ENCODE peak calls at places on chromosomes 13 and 19, in five cellular contexts. J is right cardiac atrium, C is pancreas, P is thoracic aorta, Z is psoas muscle. T is an unnamed sample.

GRCh38 chr13:66532146-66532545 is 698.0 kb downstream of the PCDH9 start:
- DNase-seq in P (no peak), C (no peak), Z (no peak), J (no peak), T (no peak)

GRCh38 chr13:47170971-47171370 is 274.1 kb upstream of the HTR2A start:
- DNase-seq in P (no peak), C (no peak), Z (no peak), J (no peak), T (no peak)

GRCh38 chr19:47446534-47447469 is 24.9 kb downstream of the SLC8A2 start:
- DNase-seq in Z (no peak), P (no peak), C (no peak), J (no peak), T (peak)

GRCh38 chr13:33937373-33938087 is 119.6 kb downstream of the RFC3 start:
- DNase-seq in Z (no peak), C (no peak), J (no peak), P (no peak), T (no peak)

GRCh38 chr19:7471696-7472620 is 16.9 kb downstream of the PEX11G start:
- DNase-seq in J (no peak), C (no peak), Z (no peak), P (no peak), T (no peak)

GRCh38 chr19:38737297-38737865 is 6.9 kb downstream of the CAPN12 start:
- DNase-seq in Z (no peak), J (no peak), P (no peak), C (peak), T (no peak)

GRCh38 chr13:51453959-51454703 is 1.3 kb upstream of the INTS6 start:
- DNase-seq in P (no peak), J (no peak), Z (no peak), C (peak), T (no peak)

GRCh38 chr13:82356667-82357066 is 1525.6 kb downstream of the SLITRK1 start:
- DNase-seq in P (no peak), Z (no peak), C (no peak), J (no peak), T (no peak)

GRCh38 chr13:104980571-104980970 is 1554.9 kb downstream of the EFNB2 start:
- DNase-seq in P (no peak), C (no peak), Z (no peak), J (no peak), T (no peak)

GRCh38 chr19:6723108-6723618 is 2.7 kb upstream of the C3 start:
- DNase-seq in Z (peak), J (peak), C (peak), P (no peak), T (peak)

GRCh38 chr19:18655173-18655844 is 18.5 kb downstream of the KLHL26 start:
- DNase-seq in Z (no peak), J (no peak), P (no peak), C (no peak), T (no peak)

GRCh38 chr19:41221514-41222205 is 2.6 kb downstream of the AXL start:
- DNase-seq in P (no peak), C (no peak), Z (no peak), J (no peak), T (no peak)

GRCh38 chr13:23751195-23751594 is 138.0 kb downstream of the MIPEP start:
- DNase-seq in C (no peak), J (no peak), P (no peak), Z (no peak), T (no peak)

GRCh38 chr13:77391475-77391874 is 64.6 kb upstream of the MYCBP2 start:
- DNase-seq in P (no peak), J (no peak), C (no peak), Z (no peak), T (no peak)

GRCh38 chr19:38441660-38442348 is 8.3 kb downstream of the RYR1 start:
- DNase-seq in Z (no peak), P (no peak), J (no peak), C (no peak), T (no peak)

GRCh38 chr19:18742838-18743237 is 48.3 kb downstream of the COMP start:
- DNase-seq in J (no peak), C (no peak), Z (no peak), P (no peak), T (no peak)

GRCh38 chr13:39406688-39407087 is 196.3 kb downstream of the LHFPL6 start:
- DNase-seq in J (no peak), P (no peak), Z (no peak), C (no peak), T (no peak)

GRCh38 chr19:14383898-14384669 is 2.8 kb downstream of the ADGRE5 start:
- DNase-seq in Z (no peak), P (no peak), J (peak), C (peak), T (peak)

GRCh38 chr19:55101261-55101660 is 16.2 kb downstream of the PPP1R12C start:
- DNase-seq in C (no peak), Z (no peak), P (no peak), J (no peak), T (no peak)

GRCh38 chr13:98327326-98328314 is 150.6 kb upstream of the RNF113B start:
- DNase-seq in P (no peak), J (no peak), Z (no peak), C (no peak), T (no peak)

GRCh38 chr13:98325724-98326123 is 148.7 kb upstream of the RNF113B start:
- DNase-seq in P (no peak), C (no peak), Z (no peak), J (no peak), T (no peak)

GRCh38 chr13:98326274-98326673 is 149.2 kb upstream of the RNF113B start:
- DNase-seq in C (no peak), J (no peak), P (no peak), Z (no peak), T (no peak)

GRCh38 chr13:98332222-98332621 is 155.2 kb upstream of the RNF113B start:
- DNase-seq in P (no peak), C (no peak), Z (no peak), J (no peak), T (no peak)

GRCh38 chr13:98328511-98328910 is 151.4 kb upstream of the RNF113B start:
- DNase-seq in Z (no peak), J (no peak), C (no peak), P (no peak), T (no peak)
- H3K4me3 ChIP-seq in Z (no peak), J (no peak), C (no peak), P (no peak), T (no peak)

DNA sequence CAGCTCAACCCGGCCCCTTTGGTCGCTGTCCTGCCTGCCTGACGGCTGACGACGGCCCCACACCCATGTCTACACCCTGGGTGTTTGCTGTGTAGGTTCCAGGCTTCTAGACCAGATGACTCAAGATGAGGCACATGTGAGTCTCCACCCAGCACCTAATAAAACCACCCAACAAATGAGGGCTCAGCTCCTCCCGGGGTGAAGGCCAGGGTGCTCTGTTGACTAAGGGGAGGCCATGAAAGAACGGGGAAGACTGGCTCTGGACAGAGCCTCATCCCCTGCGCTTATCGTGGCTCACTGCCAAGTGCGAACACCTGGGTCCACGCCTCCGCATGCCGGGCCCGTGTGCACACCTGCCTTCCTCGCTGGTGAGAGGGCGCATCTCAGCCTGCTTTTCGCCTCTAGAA is 39.6 kb downstream of the COL4A2 start:
- DNase-seq in C (no peak), J (no peak), P (no peak), Z (no peak), T (no peak)
- H3K27ac ChIP-seq in C (no peak), J (no peak), P (peak), Z (no peak), T (peak)

DNA sequence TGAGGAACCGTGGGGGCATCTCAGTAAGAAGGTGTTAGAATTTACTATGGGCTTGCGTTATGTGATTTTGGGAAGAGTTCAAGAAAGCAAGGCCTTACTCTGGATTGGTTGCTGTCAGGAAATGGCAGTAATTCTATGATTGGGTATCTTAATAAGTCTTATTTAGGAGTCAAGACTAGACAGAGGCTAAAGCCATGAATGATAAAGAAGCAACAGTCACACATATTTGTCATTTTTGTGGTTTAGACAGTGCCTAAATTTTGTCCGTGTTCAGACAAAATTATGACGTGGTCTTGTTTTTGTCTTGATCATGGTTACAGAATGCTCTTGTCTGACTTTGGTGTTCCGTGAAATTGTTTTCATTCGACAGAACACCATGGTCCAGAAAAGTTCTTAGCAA is 886 bp upstream of the SLC46A3 start:
- DNase-seq in Z (no peak), J (no peak), P (no peak), C (no peak), T (no peak)
- H3K4me3 ChIP-seq in Z (peak), J (no peak), P (peak), C (no peak), T (no peak)

GRCh38 chr13:88739192-88739591 is 1068.0 kb downstream of the SLITRK5 start:
- DNase-seq in J (no peak), P (no peak), C (no peak), Z (no peak), T (no peak)

GRCh38 chr13:88744289-88744688 is 1073.1 kb downstream of the SLITRK5 start:
- DNase-seq in C (no peak), Z (no peak), J (no peak), P (no peak), T (no peak)

GRCh38 chr13:88745013-88745412 is 1073.8 kb downstream of the SLITRK5 start:
- DNase-seq in J (no peak), Z (no peak), P (no peak), C (no peak), T (no peak)
- H3K27ac ChIP-seq in J (no peak), Z (no peak), P (no peak), C (no peak), T (no peak)

GRCh38 chr13:108917581-108917980 is 288.2 kb downstream of the MYO16 start:
- DNase-seq in P (no peak), J (no peak), Z (no peak), C (no peak), T (no peak)

GRCh38 chr13:108919036-108919907 is 289.9 kb downstream of the MYO16 start:
- DNase-seq in Z (no peak), C (no peak), J (no peak), P (no peak), T (peak)

GRCh38 chr13:108915634-108916497 is 286.5 kb downstream of the MYO16 start:
- DNase-seq in P (peak), C (peak), Z (peak), J (peak), T (peak)

GRCh38 chr13:108911807-108912206 is 282.4 kb downstream of the MYO16 start:
- DNase-seq in C (no peak), Z (no peak), P (no peak), J (no peak), T (no peak)

DNA sequence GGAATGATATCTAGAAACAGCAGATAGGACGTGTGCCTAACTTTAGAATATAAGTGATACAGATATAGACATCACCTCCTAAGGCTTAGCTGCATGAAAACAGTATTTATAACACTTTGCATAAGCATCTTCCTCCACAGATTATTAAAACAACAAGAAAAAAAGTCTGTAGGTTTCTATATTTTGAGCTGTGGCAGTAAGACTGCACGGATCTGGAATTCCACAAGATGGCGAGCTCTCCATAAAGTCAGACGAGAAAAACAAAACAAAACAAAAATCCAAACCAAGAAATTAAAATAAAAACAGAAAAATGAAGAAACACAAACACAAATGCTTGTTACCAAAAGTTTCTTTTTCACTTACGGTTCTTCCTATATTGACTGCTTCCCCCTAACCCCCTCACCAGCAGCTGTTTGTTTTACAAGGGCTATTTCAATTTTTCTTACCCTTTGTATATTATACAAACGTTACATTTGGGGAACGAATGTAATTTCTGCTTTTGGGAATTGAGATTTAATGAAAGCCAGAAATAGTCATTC is 285.8 kb downstream of the MYO16 start:
- DNase-seq in P (no peak), J (no peak), C (no peak), Z (no peak), T (no peak)
- H3K4me3 ChIP-seq in P (peak), J (peak), C (no peak), Z (peak), T (no peak)

GRCh38 chr19:3949997-3950859 is 17.4 kb downstream of the NMRK2 start:
- DNase-seq in C (no peak), J (peak), P (no peak), Z (no peak), T (no peak)
- H3K27ac ChIP-seq in C (no peak), J (peak), P (peak), Z (peak), T (no peak)

GRCh38 chr19:50673118-50673517 is 23.9 kb downstream of the C19orf81 start:
- DNase-seq in Z (no peak), P (no peak), J (no peak), C (no peak), T (no peak)
- H3K4me3 ChIP-seq in Z (no peak), P (no peak), J (no peak), C (no peak), T (no peak)

GRCh38 chr19:28465317-28466086 is 747.4 kb downstream of the UQCRFS1 start:
- DNase-seq in P (no peak), C (no peak), Z (no peak), J (no peak), T (no peak)
- H3K27ac ChIP-seq in P (no peak), C (no peak), Z (no peak), J (no peak), T (no peak)

GRCh38 chr19:1905863-1906375 is 720 bp downstream of the ADAT3 start:
- DNase-seq in Z (no peak), C (no peak), P (no peak), J (no peak), T (no peak)

GRCh38 chr19:1906985-1907562 is 1.9 kb downstream of the ADAT3 start:
- DNase-seq in P (no peak), C (no peak), J (no peak), Z (no peak), T (no peak)

GRCh38 chr19:1908364-1908678 is 3.1 kb downstream of the ADAT3 start:
- DNase-seq in Z (no peak), P (no peak), J (no peak), C (no peak), T (no peak)

GRCh38 chr19:1910169-1910568 is 5.0 kb downstream of the ADAT3 start:
- DNase-seq in Z (no peak), C (no peak), J (no peak), P (no peak), T (no peak)

DNA sequence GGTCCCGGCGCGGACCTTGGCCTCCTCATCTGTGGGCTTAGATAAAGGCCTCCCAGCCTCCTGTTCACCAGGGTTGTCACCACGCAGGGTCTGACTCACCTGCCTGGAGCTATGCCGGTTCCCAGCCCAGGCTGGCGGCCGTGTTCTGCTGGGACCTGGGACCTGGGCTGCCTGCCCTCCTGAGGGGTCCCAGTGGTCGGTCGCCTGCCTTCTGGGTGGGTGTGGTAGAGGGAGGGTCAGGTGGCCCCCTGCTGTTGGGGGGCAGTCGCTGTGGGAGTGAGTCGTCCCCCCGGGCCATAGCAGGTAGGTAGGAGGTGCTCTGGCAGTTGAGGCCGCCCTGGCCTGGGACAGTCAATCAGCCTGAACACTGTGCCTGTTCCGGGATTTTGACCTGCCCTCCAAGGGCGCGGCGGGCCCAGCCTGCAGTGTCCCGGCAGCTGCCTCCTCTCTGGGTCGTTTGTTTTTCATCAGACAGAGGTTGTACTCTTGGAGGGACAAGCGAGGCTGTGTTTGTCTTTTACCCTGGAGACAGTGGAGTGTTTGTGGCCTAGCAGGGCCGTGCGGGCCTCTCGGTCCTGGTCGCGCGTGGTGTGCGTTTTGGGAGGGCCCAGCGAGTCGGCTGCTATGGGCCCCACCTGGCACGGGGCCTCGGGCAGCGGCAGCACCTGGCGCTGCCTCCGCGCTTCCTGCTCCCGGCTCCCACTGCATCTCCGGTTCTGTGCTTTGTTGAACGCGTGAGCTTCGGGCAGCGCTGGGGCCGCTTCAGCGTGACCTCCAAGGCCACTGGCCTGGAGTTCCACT is 2.6 kb downstream of the ADAT3 start:
- DNase-seq in C (peak), Z (no peak), P (no peak), J (peak), T (peak)
- H3K4me3 ChIP-seq in C (peak), Z (peak), P (no peak), J (no peak), T (no peak)

GRCh38 chr19:32719611-32720059 is at the start of gene TDRD12:
- DNase-seq in J (peak), Z (no peak), C (no peak), P (no peak), T (no peak)
- H3K27ac ChIP-seq in J (no peak), Z (no peak), C (no peak), P (no peak), T (no peak)